ENCODE peak calls at places on chromosomes 13 and 19, in six cellular contexts. A, W, F, R, O and X are unnamed samples.

GRCh38 chr13:58018020-58018419 is 386.5 kb downstream of the PCDH17 start:
- DNase-seq in A (no peak), W (no peak), F (no peak), R (no peak), O (no peak), X (no peak)

GRCh38 chr13:39012608-39013007 is 22.0 kb upstream of the STOML3 start:
- DNase-seq in A (no peak), W (no peak), F (no peak), R (no peak), O (no peak), X (no peak)

GRCh38 chr13:44236370-44236769 is 137.3 kb upstream of the SERP2 start:
- DNase-seq in A (no peak), W (no peak), F (no peak), R (no peak), O (no peak), X (no peak)

GRCh38 chr13:101465877-101466276 is 13.4 kb downstream of the ITGBL1 start:
- DNase-seq in A (peak), W (no peak), F (no peak), R (no peak), O (no peak), X (no peak)

GRCh38 chr13:113528101-113528797 is 37.7 kb upstream of the DCUN1D2 start:
- DNase-seq in A (no peak), W (no peak), F (no peak), R (no peak), O (no peak), X (no peak)

GRCh38 chr19:33434886-33435705 is 61.6 kb downstream of the CEBPG start:
- DNase-seq in A (no peak), W (peak), F (no peak), R (no peak), O (no peak), X (no peak)

GRCh38 chr13:110629735-110630134 is 14.4 kb downstream of the NAXD start:
- DNase-seq in A (no peak), W (peak), F (no peak), R (peak), O (peak), X (no peak)

GRCh38 chr13:75635621-75636338 is at the start of gene LMO7:
- DNase-seq in A (no peak), W (peak), F (peak), R (peak), O (peak), X (peak)

GRCh38 chr13:50370303-50370950 is 355.2 kb downstream of the KCNRG start:
- DNase-seq in A (no peak), W (no peak), F (no peak), R (no peak), O (no peak), X (no peak)